ENCODE peak calls at places on chromosomes 11 and 22, in four cellular contexts. G is sigmoid colon, I is HCT116, B is bronchial epithelial cell. N is an unnamed sample.

GRCh38 chr11:113163291-113164030 is 150.9 kb upstream of the TTC12 start:
- DNase-seq in G (no peak), I (no peak), B (no peak), N (peak; percentile 67)

GRCh38 chr11:96307748-96308133 is 35.3 kb downstream of the MAML2 start:
- DNase-seq in G (no peak), B (peak; percentile 91), I (peak; percentile 84), N (no peak)

GRCh38 chr11:105000167-105000566 is 22.8 kb downstream of the CASP5 start:
- DNase-seq in I (peak; percentile 37), G (no peak), B (no peak), N (no peak)

GRCh38 chr11:3823303-3823702 is 14.9 kb downstream of the PGAP2 start:
- DNase-seq in G (no peak), B (peak; percentile 37), I (no peak), N (peak; percentile 77)

GRCh38 chr11:86244063-86244521 is 461 bp upstream of the EED start:
- DNase-seq in B (peak; percentile 79), I (peak; percentile 86), G (peak; percentile 94), N (peak; percentile 92)

GRCh38 chr11:61120865-61121831 is 18.9 kb downstream of the CD5 start:
- DNase-seq in I (no peak), G (peak; percentile 46), B (peak; percentile 29), N (no peak)

GRCh38 chr11:60783911-60784310 is 1.2 kb upstream of the MS4A10 start:
- DNase-seq in I (no peak), B (no peak), G (no peak), N (no peak)

GRCh38 chr11:94705419-94705818 is 62.7 kb upstream of the AMOTL1 start:
- DNase-seq in I (no peak), B (no peak), G (no peak), N (no peak)

GRCh38 chr22:36344106-36344827 is 43.5 kb downstream of the MYH9 start:
- DNase-seq in G (no peak), B (no peak), I (no peak), N (no peak)

GRCh38 chr11:117606807-117607206 is 190.2 kb downstream of the DSCAML1 start:
- DNase-seq in B (no peak), I (no peak), G (no peak), N (no peak)

GRCh38 chr22:26658671-26659478 is 1.5 kb downstream of the MIAT start:
- DNase-seq in G (no peak), I (peak; percentile 88), B (peak; percentile 96), N (no peak)

GRCh38 chr11:60870276-60870675 is 2.9 kb downstream of the ZP1 start:
- DNase-seq in G (peak; percentile 32), I (no peak), B (no peak), N (no peak)

GRCh38 chr11:117481885-117482284 is 154.2 kb downstream of the CEP164 start:
- DNase-seq in B (no peak), I (no peak), G (no peak), N (no peak)

GRCh38 chr11:75313457-75314272 is 37.8 kb downstream of the ARRB1 start:
- DNase-seq in I (no peak), B (peak; percentile 44), G (peak; percentile 82), N (peak; percentile 80)

GRCh38 chr11:35608502-35608901 is 9.8 kb upstream of the FJX1 start:
- DNase-seq in I (no peak), B (no peak), G (no peak), N (no peak)

GRCh38 chr22:48713266-48714205 is 1114.1 kb downstream of the BRD1 start:
- DNase-seq in B (no peak), G (peak; percentile 58), I (no peak), N (no peak)

GRCh38 chr11:569273-569885 is 6.9 kb upstream of the PHRF1 start:
- DNase-seq in G (no peak), B (no peak), I (no peak), N (no peak)

GRCh38 chr11:1844221-1845094 is 5.7 kb downstream of the TNNI2 start:
- DNase-seq in B (no peak), G (no peak), I (no peak), N (no peak)

GRCh38 chr11:128737704-128738103 is 43.8 kb downstream of the FLI1 start:
- DNase-seq in I (no peak), B (no peak), G (no peak), N (no peak)

GRCh38 chr11:27720277-27720830 is 20.1 kb upstream of the BDNF start:
- DNase-seq in I (no peak), G (no peak), B (peak; percentile 29), N (peak; percentile 89)

GRCh38 chr11:62771144-62772021 is at the start of gene TAF6L:
- DNase-seq in G (peak; percentile 100), B (peak; percentile 92), I (peak; percentile 93), N (peak; percentile 97)

GRCh38 chr11:24412722-24413121 is 84.1 kb upstream of the LUZP2 start:
- DNase-seq in B (no peak), I (no peak), G (no peak), N (peak; percentile 4)

GRCh38 chr11:119901657-119902577 is 172.9 kb upstream of the NECTIN1 start:
- DNase-seq in B (no peak), G (no peak), I (no peak), N (no peak)
- TF ChIP-seq CTCF in B (no peak), G (no peak), I (no peak), N (no peak)

DNA sequence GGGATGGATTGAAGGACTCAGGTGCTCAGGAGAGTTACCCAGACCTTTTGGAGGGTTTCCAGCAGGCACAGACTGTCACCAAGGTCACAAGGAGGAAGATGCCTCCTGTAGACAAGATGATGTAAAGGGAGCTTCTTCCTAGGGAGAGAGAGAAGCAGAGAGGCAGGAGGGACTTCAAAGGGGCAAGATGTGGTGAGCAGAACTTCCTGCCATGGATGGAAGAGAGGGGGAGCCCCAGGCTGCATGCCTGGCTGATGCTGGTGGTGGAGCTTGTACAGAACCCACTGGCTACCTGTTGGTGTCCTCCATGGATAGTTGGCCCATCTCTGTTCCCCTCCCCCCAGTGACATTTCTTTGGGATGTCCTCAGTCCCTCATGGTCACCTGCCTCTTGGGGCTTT is 4.2 kb downstream of the HEPN1 start:
- DNase-seq in B (no peak), G (no peak), I (no peak), N (no peak)
- H3K4me3 ChIP-seq in B (no peak overlapping the region), G (no peak overlapping the region), I (no peak overlapping the region), N (no peak overlapping the region)

GRCh38 chr22:18095101-18095805 is 15.4 kb upstream of the TUBA8 start:
- DNase-seq in G (no peak), B (no peak), I (no peak), N (no peak)

GRCh38 chr22:18091478-18091877 is 13.7 kb downstream of the PEX26 start:
- DNase-seq in B (no peak), I (no peak), G (no peak), N (no peak)

GRCh38 chr22:18091916-18092526 is 14.2 kb downstream of the PEX26 start:
- DNase-seq in I (no peak), G (peak; percentile 87), B (no peak), N (peak; percentile 23)

GRCh38 chr22:18096823-18097222 is 13.8 kb upstream of the TUBA8 start:
- DNase-seq in I (no peak), B (no peak), G (no peak), N (no peak)

DNA sequence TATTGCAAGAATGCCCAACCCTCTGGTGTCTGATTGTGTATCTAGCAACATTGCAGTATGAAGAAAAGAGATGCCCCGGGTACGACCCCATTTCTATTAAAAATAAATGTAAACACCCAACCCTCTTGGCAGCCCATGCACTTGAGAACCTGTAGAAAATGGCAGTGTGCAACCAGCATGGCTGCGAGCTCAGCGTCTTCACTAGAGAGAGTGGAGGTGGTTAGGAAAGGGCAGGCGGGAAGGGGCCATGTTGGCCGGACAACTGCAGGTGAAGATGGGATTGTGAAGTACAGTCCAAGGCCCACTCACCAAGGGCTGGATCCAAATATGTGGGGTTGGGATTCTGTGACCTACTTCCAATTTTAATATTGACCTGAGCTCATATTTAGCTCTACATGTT is 15.9 kb downstream of the PEX26 start:
- DNase-seq in I (no peak), G (no peak), B (no peak), N (no peak)
- TF ChIP-seq CTCF in I (no peak), G (no peak), B (no peak), N (no peak)

GRCh38 chr11:12286606-12287005 is 90.8 kb upstream of the PARVA start:
- DNase-seq in B (no peak), I (no peak), G (no peak), N (no peak)

GRCh38 chr11:12288212-12288933 is 89.0 kb upstream of the PARVA start:
- DNase-seq in G (peak; percentile 94), I (peak; percentile 71), B (peak; percentile 66), N (peak; percentile 89)

GRCh38 chr11:12288934-12289666 is 88.3 kb upstream of the PARVA start:
- DNase-seq in B (no peak), G (no peak), I (no peak), N (no peak)

GRCh38 chr11:12287009-12287373 is 90.4 kb upstream of the PARVA start:
- DNase-seq in B (peak; percentile 81), I (peak; percentile 47), G (peak; percentile 87), N (peak; percentile 97)

DNA sequence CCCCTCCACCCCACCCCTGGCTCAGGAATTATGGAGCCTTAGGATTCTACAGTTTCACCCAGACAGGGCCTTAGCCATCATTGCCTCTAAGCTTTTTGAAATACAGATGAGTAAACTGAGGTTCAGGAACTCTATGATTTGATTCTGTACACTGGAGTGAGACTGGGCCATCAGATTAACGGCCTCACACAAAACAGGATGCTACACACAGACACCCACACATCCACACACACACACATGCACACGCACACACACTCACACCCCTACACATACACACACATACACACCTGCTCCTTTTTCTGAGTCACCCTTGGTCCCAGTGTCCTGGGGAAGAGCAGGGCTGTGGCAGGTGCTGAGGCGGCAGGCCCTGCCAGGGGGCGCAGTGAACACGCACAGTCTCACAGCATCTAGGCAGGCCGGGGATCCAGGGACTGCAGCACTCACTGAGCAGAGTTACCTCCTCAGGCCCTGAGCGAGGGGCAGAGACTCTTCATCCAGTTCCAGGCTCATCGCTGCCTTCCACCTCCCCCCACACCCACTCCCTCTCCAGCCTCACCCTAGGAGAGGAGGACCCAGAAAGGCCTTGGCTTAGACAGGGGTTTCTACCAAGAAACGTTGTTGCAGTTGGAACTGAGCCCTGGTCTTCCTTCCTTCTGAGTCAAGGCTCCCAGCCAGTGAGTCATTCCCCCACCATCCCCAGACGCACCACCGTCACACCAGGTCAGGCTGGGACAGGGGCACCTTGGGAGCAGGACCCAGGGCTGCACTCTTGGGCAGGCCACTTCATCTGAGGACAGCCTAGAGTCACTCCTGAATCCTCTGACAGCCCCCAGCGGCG is 89.8 kb upstream of the PARVA start:
- DNase-seq in G (peak; percentile 93), I (peak; percentile 78), B (peak; percentile 94), N (peak; percentile 97)
- H3K4me3 ChIP-seq in G (no peak overlapping the region), I (peak overlapping the region; percentile 20), B (no peak overlapping the region), N (no peak overlapping the region)

DNA sequence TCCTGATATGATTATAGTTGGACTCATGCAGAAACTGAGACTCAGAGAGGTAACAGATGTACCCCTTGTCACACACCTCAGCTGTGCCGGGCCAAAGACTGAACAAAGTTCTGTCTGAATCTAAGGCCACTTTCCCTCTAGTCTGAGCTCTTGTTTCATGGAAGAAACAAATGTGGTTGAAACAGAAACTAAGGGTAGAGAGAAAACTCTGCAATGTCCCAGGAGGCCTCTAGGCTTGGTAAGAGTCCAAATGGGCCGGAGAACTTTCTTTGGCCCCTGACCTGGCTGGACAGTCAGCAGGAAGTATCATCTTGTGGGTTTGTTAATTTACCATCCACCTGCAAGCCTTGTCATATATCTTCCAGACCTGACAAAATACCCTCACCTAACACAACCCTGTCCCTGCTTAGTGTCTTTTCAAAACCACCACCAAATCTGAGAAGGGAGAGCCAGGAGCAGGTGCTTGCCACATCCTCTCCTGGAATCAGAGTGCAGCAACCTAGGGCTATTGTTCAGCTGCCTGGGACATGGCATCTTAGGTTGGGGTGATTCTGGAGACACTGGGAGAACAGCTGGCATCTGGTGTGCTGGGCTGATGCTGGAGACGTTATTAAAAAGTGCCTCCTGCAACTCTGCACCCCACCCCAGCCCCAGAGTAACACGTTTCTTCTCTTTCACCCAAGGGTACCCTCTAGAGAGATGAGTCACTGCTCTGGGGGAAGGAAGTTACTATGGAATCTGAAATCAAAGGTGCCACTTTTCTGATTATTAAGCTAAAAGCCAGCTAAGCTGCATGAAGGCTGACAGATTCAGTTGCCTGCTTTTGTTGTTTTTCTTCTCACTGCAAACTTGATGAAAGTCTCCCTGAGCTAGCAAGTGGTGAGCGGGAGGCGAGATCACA is 126.3 kb upstream of the TIMP3 start:
- DNase-seq in B (no peak), G (no peak), I (no peak), N (no peak)
- TF ChIP-seq CTCF in B (no peak), G (no peak), I (no peak), N (peak; percentile 29)